ENCODE peak calls at places on chromosomes 13 and 19, in seven cellular contexts. X, Q, E, F, G, U and R are unnamed samples.

GRCh38 chr19:13037161-13037560 is 41.9 kb downstream of the NFIX start:
- DNase-seq in E (no peak), U (no peak), G (no peak), Q (no peak), F (no peak), X (no peak), R (no peak)

GRCh38 chr13:100887729-100888151 is 213.1 kb upstream of the TMTC4 start:
- DNase-seq in F (no peak), X (no peak), Q (no peak), G (no peak), E (no peak), U (no peak), R (no peak)

GRCh38 chr13:49869514-49869913 is 66.6 kb downstream of the SPRYD7 start:
- DNase-seq in F (no peak), E (peak; percentile 55), Q (no peak), X (no peak), U (no peak), G (no peak), R (no peak)

GRCh38 chr13:84940167-84940566 is 859.1 kb downstream of the SLITRK6 start:
- DNase-seq in X (no peak), F (no peak), E (no peak), G (no peak), U (no peak), Q (no peak), R (no peak)

GRCh38 chr13:43095771-43096719 is 72.7 kb downstream of the DNAJC15 start:
- DNase-seq in E (no peak), X (peak; percentile 13), G (no peak), F (no peak), Q (no peak), U (no peak), R (no peak)

GRCh38 chr13:40422588-40423235 is 243.7 kb downstream of the FOXO1 start:
- DNase-seq in Q (no peak), G (no peak), U (no peak), F (no peak), E (no peak), X (no peak), R (no peak)

GRCh38 chr13:44810067-44810840 is 179.0 kb downstream of the NUFIP1 start:
- DNase-seq in Q (no peak), U (no peak), E (no peak), X (peak; percentile 47), F (peak; percentile 53), G (no peak), R (peak; percentile 54)

GRCh38 chr13:87677334-87678234 is 6.4 kb downstream of the SLITRK5 start:
- DNase-seq in U (no peak), G (no peak), X (no peak), E (peak; percentile 73), Q (peak; percentile 49), F (peak; percentile 36), R (no peak)

GRCh38 chr19:33261511-33262192 is 36.0 kb upstream of the SLC7A10 start:
- DNase-seq in F (no peak), G (no peak), Q (no peak), X (no peak), U (no peak), E (no peak), R (no peak)

GRCh38 chr19:1690570-1691307 is 38.3 kb upstream of the TCF3 start:
- DNase-seq in Q (no peak), G (no peak), U (no peak), F (peak; percentile 50), X (no peak), E (peak; percentile 98), R (no peak)

GRCh38 chr13:94481966-94482365 is 2.5 kb upstream of the DCT start:
- DNase-seq in U (no peak), Q (no peak), F (no peak), X (no peak), E (no peak), G (peak; percentile 54), R (no peak)

GRCh38 chr19:12411893-12412292 is 10.8 kb upstream of the ZNF799 start:
- DNase-seq in U (no peak), G (no peak), X (no peak), F (no peak), Q (no peak), E (no peak), R (no peak)

GRCh38 chr19:16070366-16070990 is 5.8 kb upstream of the TPM4 start:
- DNase-seq in U (no peak), X (no peak), G (peak; percentile 59), E (no peak), F (peak; percentile 37), Q (peak; percentile 80), R (peak; percentile 92)

GRCh38 chr19:47099576-47100050 is 14.0 kb downstream of the ZC3H4 start:
- DNase-seq in F (no peak), Q (no peak), X (no peak), G (no peak), U (no peak), E (no peak), R (no peak)

GRCh38 chr13:46666727-46667456 is 113.9 kb downstream of the LRCH1 start:
- DNase-seq in U (no peak), F (no peak), G (peak; percentile 39), E (peak; percentile 65), X (no peak), Q (no peak), R (no peak)

GRCh38 chr13:80348308-80348707 is 7.4 kb upstream of the SPRY2 start:
- DNase-seq in E (no peak), Q (no peak), G (no peak), U (no peak), X (no peak), F (no peak), R (no peak)

GRCh38 chr19:2663920-2664571 is 38.4 kb downstream of the GNG7 start:
- DNase-seq in G (peak; percentile 94), F (no peak), X (no peak), E (no peak), U (no peak), Q (no peak), R (no peak)

DNA sequence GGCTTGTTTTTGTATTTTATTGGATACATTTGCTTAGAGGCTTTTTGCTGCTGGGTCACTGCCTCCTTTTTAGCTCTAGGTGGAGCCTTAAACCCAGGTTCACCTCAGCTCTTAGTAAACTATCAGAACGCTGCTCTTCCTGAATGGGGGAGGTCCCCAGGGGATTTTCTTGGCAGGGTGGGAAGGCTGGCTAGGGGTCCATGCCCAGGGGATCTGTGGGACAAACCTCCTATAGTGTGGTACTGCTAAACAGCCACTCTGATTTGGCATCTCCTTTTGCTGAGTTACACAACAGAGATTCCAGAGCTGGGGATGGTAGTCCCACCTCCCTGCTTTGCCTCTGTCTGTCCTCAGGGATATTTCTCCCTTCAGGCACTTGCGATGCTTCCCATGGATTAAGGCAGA is 204.9 kb downstream of the ZIC5 start:
- DNase-seq in E (peak; percentile 63), U (no peak), G (no peak), X (no peak), Q (no peak), F (no peak), R (no peak)
- TF ChIP-seq CTCF in E (no peak), U (no peak), G (no peak), X (no peak), Q (no peak), F (no peak), R (no peak)

GRCh38 chr13:99206873-99207272 is 6.2 kb downstream of the UBAC2 start:
- DNase-seq in Q (no peak), U (no peak), X (no peak), F (no peak), E (no peak), G (no peak), R (no peak)

GRCh38 chr13:99207511-99207910 is 6.9 kb downstream of the UBAC2 start:
- DNase-seq in U (no peak), Q (no peak), F (no peak), E (peak; percentile 33), X (no peak), G (no peak), R (no peak)

GRCh38 chr13:99211421-99212035 is 10.9 kb downstream of the UBAC2 start:
- DNase-seq in X (no peak), Q (no peak), U (no peak), F (no peak), G (no peak), E (no peak), R (no peak)

GRCh38 chr13:99208185-99208584 is 7.5 kb downstream of the UBAC2 start:
- DNase-seq in F (no peak), E (peak; percentile 28), Q (no peak), G (no peak), U (no peak), X (no peak), R (no peak)

DNA sequence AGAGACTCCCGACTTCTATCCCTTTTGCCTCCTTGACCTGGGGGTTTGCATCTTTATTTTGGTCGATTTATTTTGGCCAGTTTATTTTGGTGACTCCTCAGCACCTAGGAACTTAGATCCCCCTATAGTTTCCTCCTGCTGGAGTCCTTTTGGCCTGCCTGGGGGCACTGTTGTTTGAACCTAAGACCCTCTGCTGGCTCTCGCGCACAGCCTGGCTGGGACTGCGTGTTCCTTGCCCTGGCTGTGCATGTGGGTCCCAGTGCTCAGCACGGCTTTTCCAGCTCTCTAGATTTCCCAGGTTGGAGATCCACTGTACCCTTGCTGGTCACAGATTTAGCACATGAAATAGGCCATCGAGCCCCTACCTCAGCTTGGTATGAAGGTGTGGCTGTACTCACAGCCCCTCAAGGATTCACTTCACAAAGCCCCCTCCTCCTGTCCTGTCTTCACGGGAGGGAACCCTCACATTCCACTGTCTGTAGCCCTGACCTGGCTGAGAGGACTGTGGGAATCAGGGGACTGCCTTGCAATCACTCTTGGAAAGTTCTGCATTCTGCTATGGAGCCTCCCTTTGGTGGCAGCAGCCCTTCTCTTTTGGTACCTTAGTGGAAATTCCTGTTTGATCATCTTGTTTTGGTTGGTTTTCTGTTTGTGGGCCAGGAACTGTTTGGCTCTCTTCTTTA is 8.3 kb downstream of the UBAC2 start:
- DNase-seq in F (no peak), Q (no peak), E (peak; percentile 46), X (no peak), G (no peak), U (no peak), R (no peak)
- H3K27ac ChIP-seq in F (no peak overlapping the region), Q (peak overlapping the region; percentile 4), E (no peak overlapping the region), X (no peak overlapping the region), G (no peak overlapping the region), U (no peak overlapping the region), R (peak overlapping the region; percentile 32)

GRCh38 chr19:30339624-30340525 is 32.3 kb upstream of the ZNF536 start:
- DNase-seq in U (no peak), E (no peak), F (no peak), G (no peak), Q (peak; percentile 9), X (no peak), R (no peak)
- TF ChIP-seq POLR2A in U (no peak), E (no peak), F (no peak), G (no peak), Q (no peak), X (no peak), R (no peak)

DNA sequence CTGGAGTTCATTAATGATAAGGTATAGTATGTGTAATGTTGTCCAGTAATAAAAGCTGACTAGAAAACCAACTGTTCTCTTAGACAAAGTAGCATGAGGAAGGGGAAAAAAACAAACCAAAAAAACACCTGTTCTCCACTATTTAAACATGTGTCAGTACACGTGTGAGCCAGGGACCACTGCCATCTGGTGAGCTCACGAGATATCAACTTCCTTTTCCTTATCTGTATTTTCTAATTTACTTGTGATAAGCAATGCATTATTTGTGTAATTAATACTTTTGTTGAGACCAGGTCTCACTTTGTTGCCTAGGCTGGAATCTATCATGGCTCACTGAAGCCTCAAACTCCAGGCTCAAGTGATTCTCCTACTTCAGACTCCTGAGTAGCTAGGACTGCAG is 4.3 kb upstream of the SIX5 start:
- DNase-seq in U (no peak), F (peak; percentile 77), Q (no peak), X (no peak), E (no peak), G (no peak), R (no peak)
- TF ChIP-seq CTCF in U (no peak), F (no peak), Q (no peak), X (no peak), E (no peak), G (no peak), R (no peak)